ENCODE peak calls at places on chromosomes 11 and 22, in five cellular contexts. E is choroid plexus epithelial cell, L is fibroblast of villous mesenchyme, S is ovary, R is GM10248. F is an unnamed sample.

GRCh38 chr22:19974233-19974861 is 32.7 kb upstream of the TXNRD2 start:
- DNase-seq in E (peak; percentile 88), L (peak; percentile 65), S (peak; percentile 67), R (peak; percentile 71), F (peak; percentile 88)

GRCh38 chr11:119014209-119014924 is 3.8 kb downstream of the RPS25 start:
- DNase-seq in E (no peak), L (no peak), S (no peak), R (no peak), F (no peak)

GRCh38 chr11:12537778-12538401 is 136.3 kb upstream of the TEAD1 start:
- DNase-seq in E (peak; percentile 39), L (peak; percentile 43), S (peak; percentile 44), R (no peak), F (no peak)

GRCh38 chr22:19520007-19520406 is 4.2 kb downstream of the CLDN5 start:
- DNase-seq in E (no peak), L (no peak), S (no peak), R (no peak), F (no peak)

GRCh38 chr22:45286854-45287551 is 2.3 kb downstream of the UPK3A start:
- DNase-seq in E (no peak), L (no peak), S (no peak), R (no peak), F (no peak)

GRCh38 chr22:48895341-48895740 is 932.3 kb downstream of the BRD1 start:
- DNase-seq in E (no peak), L (no peak), S (peak; percentile 14), R (no peak), F (no peak)

GRCh38 chr11:23679041-23679440 is 817.8 kb upstream of the LUZP2 start:
- DNase-seq in E (no peak), L (no peak), S (no peak), R (no peak), F (no peak)

GRCh38 chr11:65425105-65425970 is 2.7 kb downstream of the NEAT1 start:
- DNase-seq in E (peak; percentile 85), L (peak; percentile 73), S (peak; percentile 40), R (no peak), F (no peak)

GRCh38 chr22:49322861-49323622 is 504.6 kb downstream of the BRD1 start:
- DNase-seq in E (no peak), L (no peak), S (no peak), R (peak; percentile 4), F (peak; percentile 2)

GRCh38 chr11:131425285-131425684 is 54.9 kb downstream of the NTM start:
- DNase-seq in E (no peak), L (no peak), S (no peak), R (no peak), F (no peak)

GRCh38 chr11:67117667-67118058 is 1.4 kb upstream of the KDM2A start:
- DNase-seq in E (peak; percentile 41), L (peak; percentile 20), S (peak; percentile 76), R (peak; percentile 27), F (no peak)

GRCh38 chr11:35146074-35146521 is 7.1 kb downstream of the CD44 start:
- DNase-seq in E (no peak), L (no peak), S (no peak), R (peak; percentile 48), F (no peak)

GRCh38 chr11:8250446-8250845 is 13.2 kb downstream of the LMO1 start:
- DNase-seq in E (no peak), L (no peak), S (no peak), R (no peak), F (no peak)

GRCh38 chr11:8092587-8093424 is 11.8 kb downstream of the TUB start:
- DNase-seq in E (peak; percentile 82), L (peak; percentile 67), S (peak; percentile 67), R (peak; percentile 82), F (peak; percentile 79)

GRCh38 chr22:49243335-49243734 is 584.3 kb downstream of the BRD1 start:
- DNase-seq in E (no peak), L (no peak), S (no peak), R (no peak), F (no peak)

GRCh38 chr22:50482107-50483074 is 1.0 kb downstream of the ADM2 start:
- DNase-seq in E (no peak), L (no peak), S (no peak), R (no peak), F (no peak)

GRCh38 chr11:68998390-68998911 is 14.6 kb downstream of the MRGPRF start:
- DNase-seq in E (peak; percentile 39), L (peak; percentile 72), S (no peak), R (no peak), F (no peak)

GRCh38 chr11:34208266-34209135 is 103.1 kb downstream of the NAT10 start:
- DNase-seq in E (peak; percentile 23), L (peak; percentile 81), S (no peak), R (no peak), F (no peak)

GRCh38 chr11:80798189-80798588 is 1357.4 kb upstream of the TENM4 start:
- DNase-seq in E (no peak), L (no peak), S (no peak), R (no peak), F (no peak)

GRCh38 chr11:11279956-11280689 is 72.9 kb downstream of the CSNK2A3 start:
- DNase-seq in E (peak; percentile 65), L (peak; percentile 41), S (no peak), R (no peak), F (no peak)

GRCh38 chr22:24417901-24418641 is 9.3 kb upstream of the ADORA2A start:
- DNase-seq in E (no peak), L (no peak), S (peak; percentile 29), R (no peak), F (no peak)

GRCh38 chr11:10375280-10376048 is 70.6 kb downstream of the ADM start:
- DNase-seq in E (peak; percentile 90), L (peak; percentile 55), S (no peak), R (no peak), F (no peak)

GRCh38 chr22:46846154-46846831 is 83.8 kb downstream of the TBC1D22A start:
- DNase-seq in E (no peak), L (no peak), S (no peak), R (no peak), F (no peak)

GRCh38 chr22:30219049-30219448 is 27.5 kb downstream of the LIF start:
- DNase-seq in E (no peak), L (no peak), S (no peak), R (no peak), F (no peak)

GRCh38 chr11:1748467-1749019 is 1.9 kb downstream of the IFITM10 start:
- DNase-seq in E (no peak), L (no peak), S (no peak), R (no peak), F (no peak)

GRCh38 chr11:126477526-126478275 is 122.2 kb downstream of the ST3GAL4 start:
- DNase-seq in E (no peak), L (no peak), S (no peak), R (no peak), F (no peak)

GRCh38 chr11:86152006-86152862 is 83.3 kb upstream of the PICALM start:
- DNase-seq in E (no peak), L (no peak), S (no peak), R (no peak), F (no peak)

GRCh38 chr11:82818399-82819043 is 81.7 kb downstream of the PRCP start:
- DNase-seq in E (no peak), L (no peak), S (no peak), R (no peak), F (no peak)

GRCh38 chr22:19745155-19746133 is 15.1 kb upstream of the TBX1 start:
- DNase-seq in E (no peak), L (no peak), S (no peak), R (no peak), F (no peak)

GRCh38 chr11:104934594-104934993 is 33.8 kb downstream of the CASP4 start:
- DNase-seq in E (no peak), L (no peak), S (no peak), R (no peak), F (no peak)

GRCh38 chr11:115616941-115617340 is 112.7 kb upstream of the CADM1 start:
- DNase-seq in E (peak; percentile 11), L (peak; percentile 44), S (no peak), R (no peak), F (no peak)

GRCh38 chr22:39476664-39477063 is 19.9 kb downstream of the MGAT3 start:
- DNase-seq in E (no peak), L (no peak), S (no peak), R (no peak), F (no peak)
- TF ChIP-seq CTCF in E (no peak), L (no peak), S (no peak), R (no peak), F (no peak)

DNA sequence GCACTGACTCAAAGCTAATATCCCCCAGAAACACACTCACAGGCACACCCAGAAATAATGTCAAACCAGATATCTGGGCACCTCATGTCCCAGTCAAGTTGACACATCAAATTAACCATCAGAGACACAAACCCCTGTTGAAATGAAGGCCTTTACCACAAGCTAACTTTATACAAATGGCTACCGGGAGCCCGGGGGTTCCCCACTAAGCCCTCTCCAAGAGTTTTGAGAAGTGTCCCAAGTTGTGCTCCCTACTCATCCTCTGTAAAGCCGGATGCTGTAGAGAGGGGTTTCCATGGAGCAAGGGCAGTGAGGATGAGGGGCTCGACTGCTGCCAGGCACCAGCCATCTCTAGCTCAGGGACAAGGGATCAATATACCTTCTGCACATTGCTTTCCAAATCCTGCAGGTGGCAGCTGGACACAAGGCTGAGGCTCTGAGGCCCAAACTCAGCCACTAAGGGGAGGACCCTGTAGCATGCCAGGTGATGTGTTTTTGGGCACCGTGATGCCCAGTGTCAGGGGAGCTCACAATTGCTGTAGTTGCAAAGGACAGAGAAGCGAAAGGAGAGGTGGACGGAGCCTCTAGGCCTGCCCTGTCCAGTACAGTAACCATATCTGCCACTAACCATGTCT is 145.7 kb downstream of the TTC17 start:
- DNase-seq in E (peak; percentile 56), L (peak; percentile 9), S (peak; percentile 61), R (peak; percentile 51), F (peak; percentile 43)
- TF ChIP-seq CTCF in E (peak; percentile 72), L (peak; percentile 36), S (peak; percentile 29), R (peak; percentile 48), F (peak; percentile 57)

GRCh38 chr11:19785265-19785664 is 72.6 kb downstream of the NAV2 start:
- DNase-seq in E (no peak), L (no peak), S (no peak), R (no peak), F (no peak)
- TF ChIP-seq CTCF in E (no peak), L (no peak), S (no peak), R (no peak), F (no peak)

DNA sequence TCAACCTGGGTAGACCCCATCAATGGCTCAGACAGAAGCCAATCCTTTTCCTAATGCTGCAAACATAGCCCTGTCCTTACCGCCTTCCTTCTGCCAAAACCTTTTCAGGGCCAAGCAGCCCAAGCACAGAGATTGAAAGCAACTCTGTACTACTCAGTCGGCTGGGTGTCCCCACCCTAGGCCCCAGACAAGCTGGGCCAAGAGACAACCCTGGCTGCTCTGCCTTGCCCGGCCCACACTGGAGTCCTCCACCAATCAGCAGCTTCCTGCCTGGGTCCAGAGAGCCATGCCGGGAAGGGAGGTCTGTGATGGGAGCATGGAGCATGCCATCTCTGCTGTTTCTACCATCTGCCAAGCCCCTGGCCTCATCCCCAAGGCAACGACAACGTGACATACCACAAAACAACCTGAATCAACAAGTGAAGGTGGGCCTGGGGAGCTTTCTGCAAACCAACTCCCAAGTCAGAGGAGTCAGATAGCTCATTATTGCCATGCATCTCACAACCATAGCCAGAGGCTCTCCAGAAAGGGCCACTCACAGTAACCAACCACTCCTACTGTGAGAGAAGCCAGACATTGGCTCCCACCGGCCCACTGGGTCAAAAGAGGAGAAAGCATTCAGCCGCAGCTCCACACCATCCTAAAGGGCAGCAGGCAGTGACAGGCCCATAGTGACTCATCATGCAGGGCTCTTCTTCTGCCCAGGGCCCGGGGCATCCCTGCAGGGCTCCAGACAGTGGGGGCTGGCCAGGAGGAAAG is 18.2 kb downstream of the PATZ1 start:
- DNase-seq in E (peak; percentile 33), L (no peak), S (no peak), R (no peak), F (no peak)
- TF ChIP-seq CTCF in E (no peak), L (no peak), S (no peak), R (no peak), F (no peak)

F was measured in GM13977.